ENCODE peak calls at places on chromosome 10, in eight cellular contexts. C, R, I, T, K, Q, N and M are unnamed samples.

GRCh38 chr10:71431216-71431944 is 34.7 kb downstream of the CDH23 start:
- DNase-seq in C (no peak), R (no peak), I (peak; percentile 71), T (no peak), K (no peak), Q (no peak), N (no peak), M (no peak)

GRCh38 chr10:71074176-71074755 is 138.1 kb upstream of the UNC5B start:
- DNase-seq in C (no peak), R (no peak), I (no peak), T (no peak), K (no peak), Q (peak; percentile 36), N (no peak), M (no peak)

GRCh38 chr10:105681051-105681450 is 1040.0 kb downstream of the SORCS3 start:
- DNase-seq in C (no peak), R (no peak), I (no peak), T (no peak), K (no peak), Q (no peak), N (no peak), M (no peak)

GRCh38 chr10:127462643-127463295 is 86.3 kb upstream of the NPS start:
- DNase-seq in C (no peak), R (no peak), I (no peak), T (no peak), K (no peak), Q (no peak), N (no peak), M (no peak)

GRCh38 chr10:65501259-65501658 is 1424.6 kb upstream of the LRRTM3 start:
- DNase-seq in C (peak; percentile 31), R (no peak), I (no peak), T (no peak), K (no peak), Q (no peak), N (no peak), M (no peak)

GRCh38 chr10:77230194-77230593 is 407.4 kb downstream of the KCNMA1 start:
- DNase-seq in C (peak; percentile 18), R (no peak), I (no peak), T (no peak), K (no peak), Q (no peak), N (no peak), M (no peak)

GRCh38 chr10:69414036-69415018 is 2.4 kb downstream of the TACR2 start:
- DNase-seq in C (no peak), R (no peak), I (no peak), T (no peak), K (no peak), Q (no peak), N (no peak), M (no peak)

GRCh38 chr10:67815571-67816059 is 22.4 kb downstream of the DNAJC12 start:
- DNase-seq in C (peak; percentile 95), R (no peak), I (no peak), T (no peak), K (no peak), Q (no peak), N (no peak), M (no peak)

GRCh38 chr10:22609719-22610118 is 104.7 kb downstream of the PIP4K2A start:
- DNase-seq in C (no peak), R (no peak), I (no peak), T (no peak), K (no peak), Q (no peak), N (no peak), M (no peak)

GRCh38 chr10:84613336-84614021 is 285.1 kb downstream of the CCSER2 start:
- DNase-seq in C (peak; percentile 80), R (peak; percentile 63), I (no peak), T (peak; percentile 16), K (no peak), Q (no peak), N (no peak), M (no peak)

GRCh38 chr10:63707254-63707910 is 186.2 kb downstream of the REEP3 start:
- DNase-seq in C (peak; percentile 91), R (no peak), I (no peak), T (no peak), K (no peak), Q (no peak), N (peak; percentile 71), M (no peak)

GRCh38 chr10:69383485-69384089 is 33.1 kb downstream of the TACR2 start:
- DNase-seq in C (peak; percentile 35), R (no peak), I (no peak), T (no peak), K (no peak), Q (no peak), N (no peak), M (no peak)

GRCh38 chr10:75434292-75434691 is 2.9 kb downstream of the LRMDA start:
- DNase-seq in C (no peak), R (no peak), I (no peak), T (no peak), K (no peak), Q (no peak), N (no peak), M (no peak)

GRCh38 chr10:74013004-74013403 is 15.1 kb downstream of the VCL start:
- DNase-seq in C (no peak), R (no peak), I (no peak), T (no peak), K (no peak), Q (no peak), N (no peak), M (no peak)
- H3K4me1 ChIP-seq in C (peaks cover 51% of the 10 kb centered on the region), R (peaks cover 7% of the 10 kb centered on the region), I (peaks cover 12% of the 10 kb centered on the region), T (peaks cover 5% of the 10 kb centered on the region), K (peaks cover 31% of the 10 kb centered on the region), Q (peaks cover 62% of the 10 kb centered on the region), N (no peaks in the 10 kb centered on the region), M (peaks cover 16% of the 10 kb centered on the region)

GRCh38 chr10:62384447-62385081 is 10.4 kb downstream of the ZNF365 start:
- DNase-seq in C (no peak), R (no peak), I (no peak), T (no peak), K (no peak), Q (no peak), N (no peak), M (no peak)
- H3K4me3 ChIP-seq in C (no peak overlapping the region), R (no peak overlapping the region), I (no peak overlapping the region), T (no peak overlapping the region), K (no peak overlapping the region), Q (no peak overlapping the region), N (no peak overlapping the region), M (no peak overlapping the region)

GRCh38 chr10:11793762-11794479 is 29.2 kb upstream of the PROSER2 start:
- DNase-seq in C (peak; percentile 94), R (no peak), I (no peak), T (no peak), K (no peak), Q (no peak), N (no peak), M (no peak)
- H3K4me1 ChIP-seq in C (peaks cover 30% of the 10 kb centered on the region), R (peaks cover under 1% of the 10 kb centered on the region), I (peaks cover 4% of the 10 kb centered on the region), T (peaks cover 3% of the 10 kb centered on the region), K (no peaks in the 10 kb centered on the region), Q (no peaks in the 10 kb centered on the region), N (no peaks in the 10 kb centered on the region), M (no peaks in the 10 kb centered on the region)

DNA sequence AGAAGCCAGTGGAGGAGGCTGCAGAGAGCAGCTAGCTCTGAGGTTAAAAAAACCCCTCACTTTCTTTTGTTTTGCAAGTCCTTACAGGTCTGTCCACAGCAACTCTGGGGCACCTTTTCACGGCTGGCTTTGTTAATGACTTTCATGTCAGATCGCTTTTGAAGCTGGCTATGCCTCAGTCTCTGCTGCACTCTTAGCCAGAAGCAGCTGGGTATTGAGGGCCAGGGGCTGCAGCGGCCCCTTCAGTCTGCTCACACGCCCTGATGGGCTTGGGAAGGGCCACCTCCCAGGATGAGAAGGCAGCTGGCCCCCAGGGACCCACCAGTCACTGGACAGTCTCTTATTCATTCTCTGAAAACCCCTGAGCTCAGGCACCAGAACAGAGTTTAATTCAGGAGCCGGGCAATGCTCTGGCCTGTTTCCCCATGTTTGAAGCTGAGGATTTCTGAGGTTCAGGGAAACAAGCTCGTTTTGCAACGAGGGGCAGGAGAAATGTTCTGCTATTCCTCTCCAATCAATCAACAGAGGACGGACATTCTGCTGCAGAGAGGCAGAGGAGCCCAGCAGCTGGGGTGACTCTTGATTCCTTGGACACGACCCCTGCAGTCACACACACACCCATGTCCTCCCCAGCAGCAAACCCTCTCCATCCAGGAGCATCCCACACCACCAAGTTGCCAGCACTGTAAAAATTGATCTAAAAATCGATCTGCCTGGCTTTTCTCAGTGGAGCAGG is 31.0 kb downstream of the TRIM8 start:
- DNase-seq in C (no peak), R (no peak), I (peak; percentile 20), T (peak; percentile 55), K (no peak), Q (peak; percentile 54), N (no peak), M (no peak)
- H3K4me3 ChIP-seq in C (no peak overlapping the region), R (peak overlapping the region; percentile 35), I (no peak overlapping the region), T (no peak overlapping the region), K (peak overlapping the region; percentile 47), Q (no peak overlapping the region), N (no peak overlapping the region), M (peak overlapping the region; percentile 52)

DNA sequence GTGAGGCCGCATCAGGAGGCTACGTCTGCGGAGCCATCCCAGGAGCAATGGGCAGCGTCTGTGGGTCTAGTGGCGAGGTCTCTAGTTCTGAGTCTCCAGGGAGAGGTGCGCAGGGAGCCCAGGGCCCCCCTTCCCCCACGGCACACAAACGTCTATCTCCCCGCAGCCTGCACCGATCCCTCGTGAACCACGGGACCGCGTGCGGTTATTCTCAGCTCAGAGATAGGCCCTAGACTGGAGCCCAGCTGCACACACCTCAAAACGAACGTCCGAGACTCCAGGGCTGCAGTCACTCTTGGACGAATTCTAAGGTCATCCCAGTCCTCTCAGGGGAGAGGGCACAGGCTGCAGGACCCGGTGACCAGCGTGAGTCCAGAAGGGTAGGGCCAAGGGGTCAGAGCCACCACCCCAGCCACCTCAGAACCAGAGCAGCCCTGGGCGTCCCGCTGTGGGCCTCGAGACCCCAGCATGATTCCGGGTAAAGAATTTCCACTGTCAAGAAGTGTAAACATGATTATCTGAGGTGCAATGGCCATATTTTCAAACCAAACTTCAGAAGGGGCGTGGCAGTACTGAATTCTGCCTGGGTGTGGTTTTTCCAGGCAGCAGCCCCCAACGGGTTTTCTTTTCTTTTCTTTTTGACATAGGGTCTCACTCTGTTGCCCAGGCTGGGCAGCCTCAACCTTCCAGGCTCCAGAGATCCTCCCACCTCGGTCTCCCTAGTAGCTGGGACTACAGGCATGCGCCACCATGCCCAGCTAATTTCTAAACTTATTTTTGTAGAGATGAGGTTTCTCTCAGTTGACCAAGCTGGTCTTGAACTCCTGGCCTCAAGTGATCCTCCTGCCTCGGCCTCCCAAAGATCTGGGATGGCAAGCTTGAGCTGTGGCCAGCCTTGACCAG is 57.5 kb downstream of the PWWP2B start:
- DNase-seq in C (no peak), R (no peak), I (no peak), T (no peak), K (peak; percentile 17), Q (no peak), N (no peak), M (no peak)
- H3K4me1 ChIP-seq in C (peaks cover 54% of the 10 kb centered on the region), R (peaks cover 8% of the 10 kb centered on the region), I (peaks cover 9% of the 10 kb centered on the region), T (peaks cover 14% of the 10 kb centered on the region), K (peaks cover 33% of the 10 kb centered on the region), Q (peaks cover 22% of the 10 kb centered on the region), N (no peaks in the 10 kb centered on the region), M (peaks cover 8% of the 10 kb centered on the region)

GRCh38 chr10:122120008-122120744 is 131.2 kb downstream of the TACC2 start:
- DNase-seq in C (no peak), R (no peak), I (no peak), T (no peak), K (no peak), Q (no peak), N (no peak), M (no peak)
- H3K4me3 ChIP-seq in C (no peak overlapping the region), R (no peak overlapping the region), I (no peak overlapping the region), T (no peak overlapping the region), K (no peak overlapping the region), Q (no peak overlapping the region), N (no peak overlapping the region), M (no peak overlapping the region)